ENCODE peak calls at places on chromosomes 16 and 17, in four cellular contexts. P is WTC11, N is cardiac muscle cell, R is AG09309. S is an unnamed sample.

GRCh38 chr17:45144199-45145034 is 3.9 kb upstream of the HEXIM1 start:
- DNase-seq in P (peak; percentile 56), N (peak; percentile 75), R (no peak), S (peak; percentile 43)

GRCh38 chr16:67910162-67910561 is 17.1 kb downstream of the PSKH1 start:
- DNase-seq in P (no peak), N (peak; percentile 48), R (peak; percentile 31), S (peak; percentile 84)

GRCh38 chr16:30359871-30360170 is 4.7 kb upstream of the CD2BP2 start:
- DNase-seq in P (no peak), N (no peak), R (no peak), S (no peak)

GRCh38 chr16:57191056-57191536 is 5.0 kb downstream of the RSPRY1 start:
- DNase-seq in P (no peak), N (peak; percentile 24), R (no peak), S (peak; percentile 44)

GRCh38 chr17:31248986-31249385 is 48.1 kb downstream of the OMG start:
- DNase-seq in P (no peak), N (peak; percentile 55), R (peak; percentile 27), S (peak; percentile 74)

GRCh38 chr16:56294599-56294998 is 103.3 kb downstream of the GNAO1 start:
- DNase-seq in P (no peak), N (peak; percentile 80), R (peak; percentile 23), S (peak; percentile 96)

GRCh38 chr16:13453938-13454553 is 465.9 kb upstream of the ERCC4 start:
- DNase-seq in P (peak; percentile 52), N (no peak), R (no peak), S (peak; percentile 42)

GRCh38 chr17:45016823-45017222 is 34.6 kb downstream of the DCAKD start:
- DNase-seq in P (peak; percentile 38), N (no peak), R (no peak), S (peak; percentile 19)

GRCh38 chr16:3503513-3503912 is 2.7 kb downstream of the CLUAP1 start:
- DNase-seq in P (no peak), N (no peak), R (no peak), S (no peak)

GRCh38 chr17:75144816-75145511 is 9.3 kb downstream of the JPT1 start:
- DNase-seq in P (no peak), N (no peak), R (no peak), S (no peak)

GRCh38 chr16:28935924-28936783 is 4.4 kb downstream of the CD19 start:
- DNase-seq in P (peak; percentile 95), N (peak; percentile 87), R (no peak), S (peak; percentile 60)

GRCh38 chr16:84820305-84820684 is 510 bp downstream of the CRISPLD2 start:
- DNase-seq in P (no peak), N (no peak), R (no peak), S (peak; percentile 51)

GRCh38 chr16:67170168-67170947 is at the start of gene NOL3:
- DNase-seq in P (peak; percentile 82), N (peak; percentile 90), R (no peak), S (peak; percentile 81)

GRCh38 chr17:55607736-55608341 is 96.6 kb upstream of the SMIM36 start:
- DNase-seq in P (no peak), N (peak; percentile 86), R (no peak), S (no peak)

GRCh38 chr16:1613728-1614225 is 1.6 kb downstream of the CRAMP1 start:
- DNase-seq in P (peak; percentile 25), N (peak; percentile 22), R (no peak), S (no peak)

GRCh38 chr17:3922765-3923164 is 6.5 kb upstream of the P2RX1 start:
- DNase-seq in P (no peak), N (no peak), R (no peak), S (no peak)

GRCh38 chr17:49229076-49229804 is 1.3 kb downstream of the PHOSPHO1 start:
- DNase-seq in P (no peak), N (no peak), R (no peak), S (no peak)

GRCh38 chr16:13988038-13988437 is 68.1 kb downstream of the ERCC4 start:
- DNase-seq in P (no peak), N (no peak), R (no peak), S (no peak)

GRCh38 chr16:21950782-21951521 is 2.2 kb upstream of the UQCRC2 start:
- DNase-seq in P (no peak), N (peak; percentile 50), R (no peak), S (peak; percentile 25)

GRCh38 chr16:69831212-69832123 is 69.3 kb downstream of the WWP2 start:
- DNase-seq in P (no peak), N (no peak), R (peak; percentile 25), S (peak; percentile 59)

GRCh38 chr17:13865650-13866049 is 203.7 kb upstream of the COX10 start:
- DNase-seq in P (no peak), N (no peak), R (no peak), S (no peak)

GRCh38 chr17:22268214-22268911 is 576.0 kb downstream of the KCNJ18 start:
- DNase-seq in P (no peak), N (no peak), R (no peak), S (no peak)

GRCh38 chr16:67268136-67268579 is 11.2 kb upstream of the PLEKHG4 start:
- DNase-seq in P (no peak), N (peak; percentile 97), R (no peak), S (peak; percentile 93)

GRCh38 chr17:61208301-61209098 is 191.1 kb upstream of the TBX2 start:
- DNase-seq in P (no peak), N (peak; percentile 36), R (no peak), S (no peak)

GRCh38 chr17:45991341-45991740 is 7.7 kb upstream of the STH start:
- DNase-seq in P (no peak), N (no peak), R (no peak), S (no peak)

GRCh38 chr17:13346996-13347762 is 254.6 kb downstream of the HS3ST3A1 start:
- DNase-seq in P (no peak), N (peak; percentile 91), R (peak; percentile 80), S (peak; percentile 95)

GRCh38 chr17:67434061-67434525 is 57.0 kb downstream of the PITPNC1 start:
- DNase-seq in P (no peak), N (peak; percentile 45), R (no peak), S (no peak)

GRCh38 chr16:81723098-81723723 is 55.9 kb upstream of the PLCG2 start:
- DNase-seq in P (no peak), N (peak; percentile 88), R (peak; percentile 53), S (peak; percentile 79)

GRCh38 chr16:86011532-86011931 is 112.6 kb downstream of the IRF8 start:
- DNase-seq in P (no peak), N (no peak), R (no peak), S (no peak)

GRCh38 chr17:41546819-41547218 is 18.7 kb upstream of the KRT19 start:
- DNase-seq in P (no peak), N (no peak), R (no peak), S (no peak)

GRCh38 chr17:55648086-55648485 is 74.6 kb downstream of the TMEM100 start:
- DNase-seq in P (no peak), N (peak; percentile 21), R (no peak), S (no peak)

GRCh38 chr17:44409309-44410028 is 20.0 kb upstream of the ITGA2B start:
- DNase-seq in P (no peak), N (no peak), R (no peak), S (no peak)

GRCh38 chr16:85761866-85762265 is 11.0 kb upstream of the C16orf74 start:
- DNase-seq in P (no peak), N (no peak), R (no peak), S (no peak)

GRCh38 chr16:1895949-1896675 is 22.1 kb downstream of the HS3ST6 start:
- DNase-seq in P (no peak), N (no peak), R (no peak), S (no peak)

GRCh38 chr16:1946495-1947368 is 3.7 kb upstream of the MSRB1 start:
- DNase-seq in P (peak; percentile 44), N (no peak), R (no peak), S (no peak)

DNA sequence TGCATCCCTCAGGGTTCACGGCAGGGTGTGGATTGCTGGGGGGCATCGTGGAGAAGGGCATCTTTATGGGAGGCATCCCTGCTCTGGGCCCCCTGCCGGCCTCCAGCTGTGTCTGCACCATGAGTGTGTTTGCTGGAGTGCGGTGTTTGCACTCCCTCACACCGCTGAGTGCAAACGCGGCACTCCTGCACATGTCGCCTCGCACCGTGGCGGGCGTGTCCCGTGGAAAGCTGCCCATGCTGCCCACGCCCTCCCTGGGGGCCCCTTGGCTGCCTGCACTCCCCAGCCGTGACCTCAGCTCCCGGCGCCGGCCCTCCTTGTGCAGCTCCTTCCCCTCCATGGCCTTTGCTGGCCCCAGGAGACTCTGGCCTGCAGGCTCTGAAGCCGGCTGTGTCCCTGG is 74.6 kb upstream of the ZNF750 start:
- DNase-seq in P (no peak), N (peak; percentile 7), R (no peak), S (peak; percentile 25)
- TF ChIP-seq CTCF in P (no peak), N (peak; percentile 42), R (peak; percentile 76), S (peak; percentile 65)

DNA sequence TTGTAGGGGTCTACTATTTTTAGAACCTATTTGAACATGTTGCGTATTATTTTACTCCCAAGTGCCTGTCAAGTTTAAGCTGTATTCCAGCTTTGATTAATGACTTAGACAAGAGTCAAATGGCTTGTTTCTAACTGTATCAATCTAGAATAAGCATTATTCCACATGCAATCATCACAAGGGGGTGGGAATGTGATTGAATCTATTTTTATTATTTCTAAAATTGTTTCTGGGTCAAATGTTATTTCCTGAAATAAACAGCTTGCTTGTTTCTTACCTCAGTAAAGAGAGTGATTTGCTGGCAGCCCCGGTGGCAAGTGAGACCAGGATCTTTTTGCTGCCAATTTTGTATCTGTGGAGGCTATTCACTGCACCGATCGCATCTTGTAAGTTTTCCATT is 21.5 kb downstream of the MARF1 start:
- DNase-seq in P (no peak), N (no peak), R (no peak), S (no peak)
- TF ChIP-seq CTCF in P (no peak), N (no peak), R (no peak), S (no peak)

GRCh38 chr16:74767749-74768148 is 6.9 kb downstream of the FA2H start:
- DNase-seq in P (no peak), N (no peak), R (no peak), S (no peak)
- TF ChIP-seq CTCF in P (no peak), N (no peak), R (no peak), S (no peak)

GRCh38 chr17:9004132-9004960 is 17.0 kb upstream of the NTN1 start:
- DNase-seq in P (peak; percentile 52), N (no peak), R (no peak), S (no peak)
- TF ChIP-seq CTCF in P (no peak), N (no peak), R (no peak), S (no peak)